ENCODE peak calls at places on chromosomes 7 and 10, in nine cellular contexts. G is psoas muscle; H is trophoblast cell; L is CD8-positive, alpha-beta memory T cell; E is GM23248; A is body of pancreas; V is neural progenitor cell; F is PC-3; B is testis. P is an unnamed sample.

GRCh38 chr10:60362461-60362860 is 27.2 kb downstream of the ANK3 start:
- DNase-seq in G (no peak), H (no peak), L (no peak), E (no peak), A (no peak), V (no peak), F (no peak), B (no peak), P (no peak)

GRCh38 chr7:147570390-147570789 is 1020.2 kb upstream of the C7orf33 start:
- DNase-seq in G (no peak), H (peak; percentile 59), L (no peak), E (no peak), A (no peak), V (no peak), F (peak; percentile 96), B (no peak), P (no peak)

GRCh38 chr7:45138433-45139267 is 18.9 kb upstream of the RAMP3 start:
- DNase-seq in G (no peak), H (no peak), L (no peak), E (peak; percentile 19), A (no peak), V (no peak), F (no peak), B (no peak), P (no peak)

GRCh38 chr10:110471566-110472139 is 26.1 kb upstream of the DUSP5 start:
- DNase-seq in G (no peak), H (no peak), L (no peak), E (peak; percentile 90), A (no peak), V (no peak), F (no peak), B (no peak), P (no peak)

GRCh38 chr7:1403844-1404404 is 55.3 kb downstream of the MICALL2 start:
- DNase-seq in G (no peak), H (no peak), L (no peak), E (peak; percentile 70), A (no peak), V (peak; percentile 66), F (peak; percentile 20), B (no peak), P (peak; percentile 55)

GRCh38 chr10:127303105-127303504 is 106.7 kb upstream of the INSYN2A start:
- DNase-seq in G (no peak), H (no peak), L (no peak), E (no peak), A (no peak), V (no peak), F (peak; percentile 26), B (no peak), P (no peak)

GRCh38 chr7:100017875-100018274 is 2.5 kb downstream of the ZKSCAN1 start:
- DNase-seq in G (no peak), H (no peak), L (no peak), E (no peak), A (no peak), V (no peak), F (no peak), B (no peak), P (no peak)

GRCh38 chr10:69588358-69588757 is 15.1 kb upstream of the NEUROG3 start:
- DNase-seq in G (no peak), H (no peak), L (no peak), E (no peak), A (no peak), V (no peak), F (no peak), B (no peak), P (no peak)

GRCh38 chr10:17265468-17265867 is 37.4 kb downstream of the VIM start:
- DNase-seq in G (no peak), H (no peak), L (no peak), E (peak; percentile 32), A (no peak), V (no peak), F (no peak), B (no peak), P (no peak)
- H3K27ac ChIP-seq in G (no peak overlapping the region), H (no peak overlapping the region), L (no peak overlapping the region), E (no peak overlapping the region), A (no peak overlapping the region), V (no peak overlapping the region), F (no peak overlapping the region), B (no peak overlapping the region), P (no peak overlapping the region)

DNA sequence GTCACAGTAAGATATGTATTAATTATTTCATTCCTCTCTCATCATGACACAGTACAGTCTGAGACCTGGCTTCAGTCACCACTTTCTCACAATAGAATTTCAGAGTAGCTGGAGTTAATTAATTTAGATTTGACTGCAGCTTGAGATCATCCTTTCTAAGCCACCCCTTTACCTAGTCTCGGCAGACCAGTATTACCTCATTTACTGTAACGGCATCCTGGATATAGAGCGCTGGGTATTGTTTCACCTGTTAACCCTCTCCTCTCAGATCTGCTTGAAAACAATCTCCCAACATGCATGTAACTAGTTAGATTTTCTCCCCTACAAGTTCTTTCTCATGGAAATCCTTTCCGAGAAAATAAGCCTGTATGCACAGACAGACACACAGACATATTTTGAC is 1057.5 kb downstream of the GATA3 start:
- DNase-seq in G (no peak), H (no peak), L (no peak), E (no peak), A (no peak), V (no peak), F (no peak), B (no peak), P (no peak)
- H3K4me3 ChIP-seq in G (no peak overlapping the region), H (no peak overlapping the region), L (no peak overlapping the region), E (no peak overlapping the region), A (no peak overlapping the region), V (no peak overlapping the region), F (no peak overlapping the region), B (no peak overlapping the region), P (no peak overlapping the region)

DNA sequence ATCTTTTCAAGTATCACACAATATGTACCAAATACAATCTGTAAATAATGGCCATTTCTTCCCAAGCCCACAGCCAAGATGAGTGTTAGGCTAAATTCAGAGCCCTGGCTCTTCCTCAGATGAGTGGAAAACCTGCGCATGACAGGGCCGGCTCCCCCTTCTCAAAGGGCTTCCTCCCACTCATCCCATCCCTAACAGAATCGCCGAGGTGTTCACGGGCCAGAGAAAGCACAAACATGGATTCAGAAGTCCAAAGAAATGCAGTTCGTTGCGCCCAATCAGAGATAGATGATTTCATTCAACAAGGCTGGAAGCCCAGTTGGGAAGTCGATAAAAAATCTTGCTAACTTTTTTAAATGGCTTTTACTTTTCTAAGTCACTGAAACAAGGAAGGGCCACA is 121.8 kb downstream of the UBE2H start:
- DNase-seq in G (no peak), H (no peak), L (no peak), E (no peak), A (no peak), V (no peak), F (no peak), B (no peak), P (no peak)
- H3K4me1 ChIP-seq in G (peaks cover 35% of the 10 kb centered on the region), H (peaks cover 21% of the 10 kb centered on the region), L (peaks cover 14% of the 10 kb centered on the region), E (peaks cover 27% of the 10 kb centered on the region), A (peaks cover 34% of the 10 kb centered on the region), V (peaks cover 41% of the 10 kb centered on the region), F (peaks cover 33% of the 10 kb centered on the region), B (peaks cover 38% of the 10 kb centered on the region), P (peaks cover 35% of the 10 kb centered on the region)

GRCh38 chr10:58041901-58042300 is 225.8 kb downstream of the IPMK start:
- DNase-seq in G (no peak), H (no peak), L (no peak), E (no peak), A (no peak), V (no peak), F (no peak), B (no peak), P (no peak)
- H3K27ac ChIP-seq in G (no peak overlapping the region), H (no peak overlapping the region), L (no peak overlapping the region), E (no peak overlapping the region), A (no peak overlapping the region), V (no peak overlapping the region), F (no peak overlapping the region), B (no peak overlapping the region), P (no peak overlapping the region)

GRCh38 chr7:48085433-48085791 is 3.7 kb upstream of the UPP1 start:
- DNase-seq in G (no peak), H (no peak), L (no peak), E (no peak), A (no peak), V (no peak), F (no peak), B (no peak), P (no peak)

GRCh38 chr7:48088559-48089414 is at the start of gene UPP1:
- DNase-seq in G (peak; percentile 94), H (peak; percentile 97), L (peak; percentile 92), E (peak; percentile 96), A (peak; percentile 96), V (peak; percentile 93), F (peak; percentile 83), B (peak; percentile 95), P (peak; percentile 83)

GRCh38 chr7:48089415-48089975 is 430 bp downstream of the UPP1 start:
- DNase-seq in G (peak; percentile 56), H (peak; percentile 78), L (no peak), E (peak; percentile 52), A (peak; percentile 71), V (no peak), F (peak; percentile 51), B (peak; percentile 54), P (no peak)

GRCh38 chr7:48085942-48086341 is 3.1 kb upstream of the UPP1 start:
- DNase-seq in G (no peak), H (no peak), L (no peak), E (no peak), A (no peak), V (no peak), F (no peak), B (no peak), P (no peak)

GRCh38 chr7:48087349-48087748 is 1.7 kb upstream of the UPP1 start:
- DNase-seq in G (no peak), H (no peak), L (peak; percentile 57), E (peak; percentile 91), A (no peak), V (no peak), F (peak; percentile 26), B (no peak), P (no peak)
- H3K4me3 ChIP-seq in G (no peak overlapping the region), H (no peak overlapping the region), L (peak overlapping the region; percentile 11), E (peak overlapping the region; percentile 50), A (no peak overlapping the region), V (no peak overlapping the region), F (no peak overlapping the region), B (no peak overlapping the region), P (no peak overlapping the region)

GRCh38 chr10:75243426-75243825 is 7.7 kb upstream of the COMTD1 start:
- DNase-seq in G (no peak), H (no peak), L (no peak), E (no peak), A (no peak), V (no peak), F (no peak), B (no peak), P (no peak)
- H3K4me1 ChIP-seq in G (no peaks in the 10 kb centered on the region), H (peaks cover 10% of the 10 kb centered on the region), L (no peaks in the 10 kb centered on the region), E (no peaks in the 10 kb centered on the region), A (peaks cover 20% of the 10 kb centered on the region), V (no peaks in the 10 kb centered on the region), F (peaks cover 18% of the 10 kb centered on the region), B (no peaks in the 10 kb centered on the region), P (no peaks in the 10 kb centered on the region)